ENCODE peak calls at places on chromosomes 1 and 21, in six cellular contexts. G is stomach, B is esophagus muscularis mucosa, X is transverse colon, T is SK-N-SH, H is GM12878. F is an unnamed sample.

GRCh38 chr21:46065215-46065992 is 32.5 kb upstream of the COL6A2 start:
- DNase-seq in X (peak), H (no peak), G (no peak), T (no peak), B (peak), F (peak)

GRCh38 chr1:208308221-208308620 is 64.0 kb upstream of the PLXNA2 start:
- DNase-seq in H (no peak), T (no peak), G (no peak), X (no peak), B (no peak), F (no peak)

GRCh38 chr1:197470330-197470729 is 202.3 kb downstream of the CRB1 start:
- DNase-seq in H (no peak), X (no peak), B (no peak), T (peak), G (no peak), F (no peak)

GRCh38 chr1:243944429-243945160 is 94.6 kb upstream of the AKT3 start:
- DNase-seq in X (no peak), B (peak), G (no peak), H (no peak), T (no peak), F (no peak)

GRCh38 chr1:163170331-163170730 is 32.4 kb downstream of the RGS5 start:
- DNase-seq in G (no peak), X (no peak), B (no peak), T (no peak), H (no peak), F (no peak)

GRCh38 chr1:12159826-12160225 is 7.0 kb upstream of the TNFRSF1B start:
- DNase-seq in B (no peak), H (no peak), X (no peak), T (no peak), G (no peak), F (no peak)

GRCh38 chr21:45386728-45387371 is 18.1 kb upstream of the COL18A1 start:
- DNase-seq in X (no peak), G (no peak), H (no peak), B (no peak), T (peak), F (peak)

GRCh38 chr1:62800825-62801306 is 16.9 kb downstream of the ATG4C start:
- DNase-seq in G (no peak), B (no peak), H (peak), T (no peak), X (no peak), F (no peak)

GRCh38 chr1:212752934-212753497 is 38.6 kb downstream of the NSL1 start:
- DNase-seq in X (no peak), T (no peak), G (no peak), H (peak), B (no peak), F (no peak)

GRCh38 chr1:91731815-91732214 is 154.1 kb downstream of the TGFBR3 start:
- DNase-seq in H (no peak), G (no peak), T (no peak), X (no peak), B (no peak), F (no peak)

GRCh38 chr21:14273736-14274538 is 58.0 kb downstream of the RBM11 start:
- DNase-seq in X (peak), T (no peak), G (peak), H (no peak), B (no peak), F (no peak)

GRCh38 chr1:54950361-54951163 is 29.9 kb upstream of the TMEM61 start:
- DNase-seq in G (peak), X (peak), T (peak), H (peak), B (peak), F (peak)

GRCh38 chr1:99107680-99108079 is 103.0 kb upstream of the PLPPR5 start:
- DNase-seq in B (no peak), G (no peak), T (no peak), H (no peak), X (no peak), F (no peak)

GRCh38 chr1:99110140-99111041 is 105.7 kb upstream of the PLPPR5 start:
- DNase-seq in T (no peak), G (no peak), H (no peak), B (no peak), X (no peak), F (no peak)

DNA sequence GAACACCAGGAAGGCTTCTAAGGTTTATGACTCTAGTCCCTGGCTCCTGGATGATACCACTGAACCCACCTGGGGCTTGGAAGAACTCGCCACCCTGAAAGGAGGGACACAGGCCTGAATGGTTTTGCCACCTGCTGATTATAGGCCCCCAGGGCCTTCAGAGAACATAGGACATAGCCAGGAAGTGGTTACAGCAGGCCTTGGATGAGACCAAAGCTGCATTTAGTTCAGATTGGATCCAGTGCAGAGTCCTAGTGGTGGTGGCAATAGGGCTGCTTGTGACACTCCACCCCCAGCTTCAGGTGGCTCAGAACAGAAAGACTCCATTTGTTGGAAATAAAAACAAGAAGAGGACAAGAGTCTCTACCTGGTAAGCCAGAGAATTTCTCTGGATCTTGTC is 101.6 kb upstream of the PLPPR5 start:
- DNase-seq in G (no peak), H (no peak), T (no peak), B (no peak), X (no peak), F (no peak)
- TF ChIP-seq EP300 in G (no peak), H (no peak), T (no peak), B (no peak), X (no peak), F (no peak)

DNA sequence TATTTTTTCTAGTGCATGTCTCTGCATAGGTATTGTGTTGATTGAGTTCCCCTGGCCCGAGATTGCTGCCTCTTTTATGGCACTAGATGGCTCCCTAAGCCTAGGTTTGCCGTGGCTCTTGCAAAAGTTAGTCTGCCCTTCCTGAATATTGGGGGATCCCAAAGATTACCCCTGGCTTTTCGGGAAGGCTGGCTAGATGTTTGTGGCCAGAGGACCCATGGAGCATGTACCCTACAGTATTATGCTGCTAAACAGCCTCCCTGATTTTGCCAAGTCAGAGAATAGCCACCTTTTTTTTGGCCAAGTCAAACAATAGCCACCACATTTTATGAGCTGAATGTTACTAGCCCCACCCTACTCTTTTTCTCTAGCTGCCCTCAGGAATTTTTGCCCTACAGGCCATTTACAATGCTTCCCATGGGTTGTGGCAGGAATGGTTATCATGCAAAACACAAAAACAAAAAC is 343.2 kb downstream of the OLFM3 start:
- DNase-seq in X (peak), B (no peak), T (no peak), H (no peak), G (no peak), F (no peak)
- TF ChIP-seq CTCF in X (no peak), B (no peak), T (peak), H (peak), G (no peak), F (no peak)

GRCh38 chr1:205670611-205671430 is 9.5 kb downstream of the SLC45A3 start:
- DNase-seq in H (no peak), T (peak), G (no peak), X (no peak), B (no peak), F (no peak)

GRCh38 chr1:205669341-205670142 is 10.8 kb downstream of the SLC45A3 start:
- DNase-seq in T (peak), H (no peak), X (no peak), G (no peak), B (no peak), F (no peak)

GRCh38 chr1:205667909-205668643 is 12.2 kb downstream of the SLC45A3 start:
- DNase-seq in H (no peak), G (no peak), T (no peak), B (no peak), X (no peak), F (no peak)

GRCh38 chr1:205670143-205670431 is 10.2 kb downstream of the SLC45A3 start:
- DNase-seq in B (no peak), X (no peak), G (no peak), H (no peak), T (peak), F (no peak)

DNA sequence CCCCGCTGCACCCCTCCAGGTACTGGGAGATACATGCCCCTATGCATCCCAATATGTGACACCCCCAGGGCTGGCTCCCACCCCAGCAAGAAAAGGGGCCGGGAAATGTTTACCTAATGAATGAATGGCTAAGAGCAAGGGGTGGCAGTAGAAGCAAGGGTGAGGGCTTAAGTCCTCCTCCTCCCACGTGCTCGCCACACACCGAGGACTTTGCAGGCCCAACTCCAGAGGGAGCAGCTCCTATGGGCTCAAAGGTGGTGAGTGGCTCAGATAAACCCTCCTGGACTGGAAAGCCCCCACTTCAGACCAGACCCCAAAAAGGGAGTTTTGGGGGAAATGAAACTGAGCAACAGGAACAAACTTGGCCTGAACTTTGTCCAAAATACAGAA is 11.4 kb downstream of the SLC45A3 start:
- DNase-seq in X (no peak), T (peak), B (no peak), H (peak), G (no peak), F (no peak)
- TF ChIP-seq POLR2AphosphoS5 in X (no peak), T (no peak), B (no peak), H (no peak), G (no peak), F (no peak)

DNA sequence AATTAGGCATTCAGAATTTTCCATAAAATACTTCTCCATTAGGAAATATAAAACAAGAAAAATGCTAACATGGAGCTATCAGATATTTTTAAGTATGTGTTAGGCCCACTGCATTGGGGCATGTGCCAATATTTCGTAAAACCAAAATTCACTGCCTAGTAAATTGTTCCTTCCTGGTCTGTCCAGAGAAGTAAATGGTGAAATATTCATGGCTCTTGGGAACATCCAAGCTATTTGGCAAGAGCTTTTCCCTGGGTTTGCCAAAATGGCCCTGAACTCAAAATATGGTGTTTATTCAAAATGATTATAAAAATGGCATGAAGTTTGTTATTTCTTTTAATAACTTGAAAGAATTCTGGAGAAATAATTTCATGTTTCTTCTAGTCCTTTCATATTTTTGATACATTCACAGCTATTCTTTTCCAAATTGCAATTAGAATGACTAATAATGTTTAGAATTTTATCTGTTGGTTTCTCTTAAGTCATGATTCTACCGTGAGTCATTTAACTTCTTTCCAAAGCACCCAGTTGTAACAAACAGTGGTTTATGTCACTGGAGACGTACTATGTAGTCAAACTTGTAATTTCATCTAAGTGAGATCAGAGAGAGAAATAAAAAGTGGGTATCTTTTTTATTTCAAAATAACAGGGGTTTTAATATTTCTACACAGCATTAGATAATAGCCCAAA is 25.7 kb upstream of the SLC19A2 start:
- DNase-seq in T (no peak), B (no peak), X (no peak), H (no peak), G (no peak), F (peak)
- TF ChIP-seq EP300 in T (peak), B (no peak), X (no peak), H (no peak), G (no peak), F (peak)

GRCh38 chr1:36366091-36366661 is 19.5 kb downstream of the STK40 start:
- DNase-seq in B (no peak), T (peak), G (no peak), X (no peak), H (no peak), F (peak)
- TF ChIP-seq CTCF in B (no peak), T (peak), G (no peak), X (no peak), H (no peak), F (no peak)

GRCh38 chr1:3116150-3116510 is 47.1 kb downstream of the PRDM16 start:
- DNase-seq in X (no peak), H (no peak), B (no peak), G (no peak), T (no peak), F (no peak)

GRCh38 chr1:3117879-3118278 is 48.9 kb downstream of the PRDM16 start:
- DNase-seq in H (no peak), G (no peak), X (no peak), T (no peak), B (no peak), F (no peak)

GRCh38 chr1:3114846-3115245 is 45.8 kb downstream of the PRDM16 start:
- DNase-seq in X (no peak), T (no peak), G (no peak), B (no peak), H (no peak), F (no peak)

GRCh38 chr1:3115275-3116149 is 46.5 kb downstream of the PRDM16 start:
- DNase-seq in X (no peak), T (no peak), H (no peak), G (no peak), B (no peak), F (no peak)

DNA sequence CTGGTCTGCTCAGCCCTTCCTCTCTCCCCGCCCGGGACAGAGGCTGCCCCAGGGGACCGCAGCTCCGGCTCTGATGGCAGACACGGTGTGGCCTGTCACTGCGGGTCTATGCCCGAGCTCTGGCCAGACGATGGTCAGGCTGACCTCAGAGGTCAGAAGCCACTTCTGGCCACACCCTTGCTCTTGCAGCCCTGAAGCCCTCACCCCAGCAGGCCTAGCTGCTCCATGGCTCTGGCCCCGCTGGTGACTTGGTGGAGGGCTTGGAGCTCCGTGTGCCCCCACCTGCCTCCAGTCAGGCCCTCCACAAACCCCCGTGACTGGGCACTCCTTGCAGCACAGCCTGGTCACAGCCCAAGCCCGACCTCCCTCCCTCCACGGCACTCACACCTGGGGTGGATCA is 47.6 kb downstream of the PRDM16 start:
- DNase-seq in X (no peak), B (no peak), T (no peak), H (no peak), G (no peak), F (no peak)
- TF ChIP-seq POLR2AphosphoS5 in X (no peak), B (no peak), T (no peak), H (no peak), G (no peak), F (no peak)

DNA sequence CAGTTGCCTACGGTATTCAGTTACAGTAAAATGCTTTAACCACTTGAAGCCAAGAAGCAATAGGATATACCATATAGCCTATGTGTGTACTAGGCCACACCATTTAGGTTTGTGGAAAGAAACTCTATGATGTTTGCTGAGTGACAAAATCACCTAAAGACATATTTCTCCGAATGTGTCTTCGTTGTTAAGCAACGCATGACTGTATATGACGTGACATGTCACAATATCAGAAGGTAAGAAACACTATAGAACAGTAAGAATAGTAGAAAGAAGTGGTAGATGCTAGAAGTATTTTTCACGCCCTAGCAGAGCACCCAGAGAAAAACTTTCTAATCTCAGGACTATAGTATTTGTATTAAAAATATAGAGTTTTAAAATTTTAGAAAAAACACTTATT is 1188.2 kb upstream of the B3GALT2 start:
- DNase-seq in B (no peak), H (no peak), X (no peak), T (no peak), G (no peak), F (no peak)
- TF ChIP-seq EP300 in B (no peak), H (no peak), X (no peak), T (no peak), G (no peak), F (no peak)

F was measured in sigmoid colon.